ENCODE peak calls at places on chromosomes 7 and 10, in four cellular contexts. G, I, L and X are unnamed samples.

GRCh38 chr10:97081621-97082235 is 104.0 kb downstream of the SLIT1 start:
- DNase-seq in G (peak), I (peak), L (peak), X (no peak)

GRCh38 chr7:72030994-72031667 is 381.0 kb downstream of the CALN1 start:
- DNase-seq in G (no peak), I (no peak), L (no peak), X (no peak)

GRCh38 chr10:122140941-122141623 is 130.0 kb upstream of the BTBD16 start:
- DNase-seq in G (peak), I (no peak), L (no peak), X (no peak)

GRCh38 chr7:42342381-42342780 is 105.4 kb upstream of the GLI3 start:
- DNase-seq in G (no peak), I (no peak), L (no peak), X (no peak)

GRCh38 chr7:66964391-66964790 is 31.0 kb downstream of the SBDS start:
- DNase-seq in G (no peak), I (no peak), L (no peak), X (no peak)

GRCh38 chr7:75981450-75982305 is 12.7 kb downstream of the TMEM120A start:
- DNase-seq in G (no peak), I (no peak), L (no peak), X (no peak)

GRCh38 chr10:22681783-22682183 is 32.6 kb downstream of the PIP4K2A start:
- DNase-seq in G (peak), I (peak), L (no peak), X (no peak)

GRCh38 chr10:61284222-61284890 is 168.8 kb downstream of the TMEM26 start:
- DNase-seq in G (peak), I (peak), L (no peak), X (no peak)

GRCh38 chr7:50655490-50655889 is 90.3 kb upstream of the DDC start:
- DNase-seq in G (no peak), I (no peak), L (no peak), X (no peak)

GRCh38 chr7:30476401-30477145 is 2.0 kb downstream of the NOD1 start:
- DNase-seq in G (no peak), I (no peak), L (no peak), X (no peak)

GRCh38 chr7:151796871-151797270 is 80.0 kb downstream of the PRKAG2 start:
- DNase-seq in G (no peak), I (no peak), L (no peak), X (no peak)

GRCh38 chr7:4147931-4148620 is 534.0 kb upstream of the FOXK1 start:
- DNase-seq in G (no peak), I (no peak), L (no peak), X (no peak)

GRCh38 chr10:74821501-74821900 is 4.9 kb upstream of the KAT6B start:
- DNase-seq in G (no peak), I (no peak), L (no peak), X (no peak)

GRCh38 chr7:117127585-117128168 is 174.4 kb downstream of the ST7 start:
- DNase-seq in G (peak), I (peak), L (no peak), X (peak)

GRCh38 chr10:115001506-115002381 is 63.7 kb downstream of the TRUB1 start:
- DNase-seq in G (no peak), I (no peak), L (no peak), X (peak)

GRCh38 chr7:146126767-146127509 is 10.3 kb downstream of the CNTNAP2 start:
- DNase-seq in G (no peak), I (no peak), L (no peak), X (no peak)

GRCh38 chr7:32533313-32534024 is 38.2 kb downstream of the AVL9 start:
- DNase-seq in G (no peak), I (no peak), L (no peak), X (no peak)

GRCh38 chr7:149865437-149865836 is 8.3 kb upstream of the ATP6V0E2 start:
- DNase-seq in G (no peak), I (no peak), L (no peak), X (no peak)
- TF ChIP-seq MAX in G (no peak), I (no peak), L (no peak), X (no peak)

GRCh38 chr10:103921248-103921647 is 3.3 kb upstream of the STN1 start:
- DNase-seq in G (no peak), I (no peak), L (no peak), X (no peak)

GRCh38 chr10:103923502-103923901 is 5.5 kb upstream of the STN1 start:
- DNase-seq in G (peak), I (no peak), L (no peak), X (no peak)

GRCh38 chr10:103919648-103920025 is 1.7 kb upstream of the STN1 start:
- DNase-seq in G (no peak), I (no peak), L (no peak), X (no peak)

GRCh38 chr10:103922659-103923058 is 4.7 kb upstream of the STN1 start:
- DNase-seq in G (no peak), I (no peak), L (no peak), X (no peak)

GRCh38 chr10:103921750-103922195 is 3.8 kb upstream of the STN1 start:
- DNase-seq in G (peak), I (peak), L (no peak), X (no peak)
- TF ChIP-seq BRCA1 in G (no peak), I (no peak), L (no peak), X (no peak)

GRCh38 chr7:19117081-19117869 is at the start of gene TWIST1:
- DNase-seq in G (no peak), I (no peak), L (peak), X (no peak)
- TF ChIP-seq MAX in G (no peak), I (no peak), L (no peak), X (no peak)

GRCh38 chr7:36475371-36475770 is 85.7 kb downstream of the ANLN start:
- DNase-seq in G (no peak), I (no peak), L (no peak), X (no peak)
- TF ChIP-seq BRCA1 in G (no peak), I (no peak), L (no peak), X (no peak)